ENCODE peak calls at places on chromosomes 3 and 15, in five cellular contexts. I is HCT116, J is HepG2, F is H1, W is GM12878. Y is an unnamed sample.

GRCh38 chr3:20080956-20081554 is 40.8 kb downstream of the KAT2B start:
- DNase-seq in I (no peak), J (peak; percentile 40), F (no peak), W (peak; percentile 56), Y (no peak)

GRCh38 chr3:40872562-40872961 is 326.7 kb upstream of the CTNNB1 start:
- DNase-seq in I (no peak), J (no peak), F (no peak), W (no peak), Y (no peak)

GRCh38 chr3:106728315-106728821 is 648.9 kb upstream of the CCDC54 start:
- DNase-seq in I (peak; percentile 42), J (no peak), F (no peak), W (no peak), Y (no peak)

GRCh38 chr3:149812606-149813366 is at the start of gene RNF13:
- DNase-seq in I (peak; percentile 87), J (peak; percentile 89), F (peak; percentile 36), W (peak; percentile 87), Y (peak; percentile 91)

GRCh38 chr3:112773864-112774263 is 72.8 kb downstream of the CD200R1L start:
- DNase-seq in I (no peak), J (no peak), F (no peak), W (peak; percentile 40), Y (no peak)

GRCh38 chr3:64188810-64189560 is 36.3 kb downstream of the PRICKLE2 start:
- DNase-seq in I (no peak), J (no peak), F (no peak), W (no peak), Y (no peak)

GRCh38 chr3:145849115-145849514 is 311.9 kb downstream of the PLOD2 start:
- DNase-seq in I (no peak), J (no peak), F (no peak), W (no peak), Y (no peak)

GRCh38 chr3:130758624-130759023 is 12.0 kb upstream of the PIK3R4 start:
- DNase-seq in I (no peak), J (no peak), F (no peak), W (no peak), Y (no peak)

GRCh38 chr3:67294341-67294740 is 296.2 kb downstream of the KBTBD8 start:
- DNase-seq in I (no peak), J (peak; percentile 65), F (no peak), W (no peak), Y (no peak)

GRCh38 chr15:33086500-33087141 is 107.9 kb downstream of the FMN1 start:
- DNase-seq in I (peak; percentile 42), J (peak; percentile 19), F (no peak), W (peak; percentile 16), Y (peak; percentile 11)

GRCh38 chr3:98602078-98602678 is 8.8 kb upstream of the CPOX start:
- DNase-seq in I (peak; percentile 71), J (peak; percentile 53), F (no peak), W (peak; percentile 55), Y (peak; percentile 22)

GRCh38 chr3:43394071-43394501 is 107.7 kb downstream of the SNRK start:
- DNase-seq in I (no peak), J (no peak), F (no peak), W (no peak), Y (no peak)

GRCh38 chr3:194101592-194102432 is 34.1 kb upstream of the HES1 start:
- DNase-seq in I (no peak), J (peak; percentile 90), F (no peak), W (no peak), Y (no peak)

GRCh38 chr3:48301020-48301813 is 32.2 kb downstream of the SPINK8 start:
- DNase-seq in I (peak; percentile 76), J (peak; percentile 80), F (peak; percentile 73), W (peak; percentile 74), Y (peak; percentile 91)

GRCh38 chr15:45377630-45378148 is 655 bp downstream of the GATM start:
- DNase-seq in I (no peak), J (no peak), F (no peak), W (no peak), Y (no peak)

GRCh38 chr3:10194328-10195071 is 29.8 kb downstream of the IRAK2 start:
- DNase-seq in I (no peak), J (no peak), F (no peak), W (peak; percentile 74), Y (peak; percentile 83)

GRCh38 chr3:10196389-10197052 is 31.8 kb downstream of the IRAK2 start:
- DNase-seq in I (no peak), J (no peak), F (no peak), W (peak; percentile 40), Y (peak; percentile 43)

GRCh38 chr3:10192953-10193691 is 28.4 kb downstream of the IRAK2 start:
- DNase-seq in I (no peak), J (peak; percentile 28), F (no peak), W (peak; percentile 91), Y (peak; percentile 53)

GRCh38 chr3:10195692-10196091 is 31.0 kb downstream of the IRAK2 start:
- DNase-seq in I (no peak), J (no peak), F (no peak), W (no peak), Y (no peak)

DNA sequence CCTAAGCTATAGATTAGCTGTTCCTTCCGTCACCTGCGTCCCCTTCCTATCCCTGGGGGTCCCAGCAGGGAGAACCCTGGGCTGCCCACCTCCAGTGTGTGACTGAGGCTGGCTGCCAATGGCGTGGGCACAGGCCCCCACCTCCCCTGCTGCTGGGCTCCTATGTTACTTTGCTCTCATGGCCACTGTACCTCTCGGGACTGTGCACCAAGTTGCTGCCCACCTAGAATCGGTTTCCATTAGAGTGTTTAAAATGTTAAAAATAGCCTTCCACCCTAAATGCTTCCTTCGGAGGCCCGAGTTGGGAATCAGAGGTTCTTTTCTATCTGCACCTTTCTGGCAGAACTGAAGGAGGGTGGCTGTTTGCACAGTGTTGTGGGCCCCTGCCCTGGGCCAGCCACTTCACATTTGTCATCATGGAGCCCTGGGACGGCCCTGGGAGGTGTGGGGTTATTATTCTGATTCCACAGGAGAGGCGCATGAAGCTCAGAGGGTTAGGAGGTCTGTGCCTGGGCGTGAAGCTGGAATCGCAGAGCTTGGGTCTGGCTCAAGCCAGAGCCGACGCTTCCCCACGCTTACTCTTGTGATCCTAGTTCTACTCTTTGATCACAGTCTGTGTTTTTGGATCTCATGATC is 29.1 kb downstream of the IRAK2 start:
- DNase-seq in I (no peak), J (no peak), F (no peak), W (no peak), Y (no peak)
- TF ChIP-seq ATF3 in I (no peak), J (no peak), F (no peak), W (no peak), Y (no peak)

GRCh38 chr15:72487070-72487797 is 13.1 kb downstream of the ARIH1 start:
- DNase-seq in I (no peak), J (no peak), F (no peak), W (no peak), Y (no peak)

GRCh38 chr15:72492733-72493132 is 18.6 kb downstream of the ARIH1 start:
- DNase-seq in I (no peak), J (no peak), F (no peak), W (no peak), Y (no peak)

GRCh38 chr15:72488558-72488957 is 14.4 kb downstream of the ARIH1 start:
- DNase-seq in I (no peak), J (no peak), F (no peak), W (no peak), Y (no peak)

GRCh38 chr15:72491768-72492167 is 17.6 kb downstream of the ARIH1 start:
- DNase-seq in I (no peak), J (no peak), F (no peak), W (no peak), Y (no peak)

GRCh38 chr15:72489943-72490554 is 15.9 kb downstream of the ARIH1 start:
- DNase-seq in I (no peak), J (no peak), F (no peak), W (no peak), Y (no peak)
- H3K4me1 ChIP-seq in I (no peaks in the 10 kb centered on the region), J (peaks cover 9% of the 10 kb centered on the region), F (no peaks in the 10 kb centered on the region), W (peaks cover 3% of the 10 kb centered on the region), Y (no peaks in the 10 kb centered on the region)

DNA sequence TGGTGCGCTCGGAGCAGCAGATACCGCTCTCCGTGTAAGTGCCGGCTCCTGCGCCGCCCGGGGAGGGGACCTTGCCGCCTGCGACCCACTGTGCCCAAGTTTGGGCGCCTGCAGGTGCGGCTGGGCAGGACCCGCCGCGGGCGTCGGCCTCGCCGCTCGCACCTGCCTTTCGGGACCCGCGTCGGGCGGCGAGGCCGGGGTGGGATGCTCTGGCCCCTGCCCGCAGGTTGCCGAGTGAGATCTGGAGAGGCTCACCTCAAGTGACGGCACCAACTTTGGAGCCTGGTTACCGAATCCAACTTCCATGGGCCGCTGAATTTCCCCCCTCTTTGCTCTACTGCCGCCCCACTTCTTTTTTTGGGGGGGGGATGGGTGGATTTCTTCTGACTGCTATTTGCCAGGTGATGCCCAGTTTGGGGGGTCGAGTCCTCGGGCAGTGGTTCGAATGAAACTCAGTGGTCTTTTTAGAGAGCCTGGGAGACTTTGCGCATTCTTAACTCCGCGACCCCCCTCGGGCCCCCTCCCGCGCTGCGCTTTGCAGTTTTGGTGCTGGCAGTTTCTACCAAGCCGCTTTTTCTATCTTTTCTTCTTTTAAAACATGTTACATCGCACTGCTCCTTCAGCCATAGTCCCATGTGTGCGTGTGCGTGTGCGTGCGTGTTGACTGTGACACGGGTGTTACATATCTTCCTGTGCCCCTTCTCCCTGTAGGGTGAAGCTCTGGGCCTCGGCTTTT is 618 bp downstream of the CACNA2D3 start:
- DNase-seq in I (no peak), J (no peak), F (no peak), W (no peak), Y (no peak)
- TF ChIP-seq ATF3 in I (no peak), J (no peak), F (no peak), W (no peak), Y (no peak)

DNA sequence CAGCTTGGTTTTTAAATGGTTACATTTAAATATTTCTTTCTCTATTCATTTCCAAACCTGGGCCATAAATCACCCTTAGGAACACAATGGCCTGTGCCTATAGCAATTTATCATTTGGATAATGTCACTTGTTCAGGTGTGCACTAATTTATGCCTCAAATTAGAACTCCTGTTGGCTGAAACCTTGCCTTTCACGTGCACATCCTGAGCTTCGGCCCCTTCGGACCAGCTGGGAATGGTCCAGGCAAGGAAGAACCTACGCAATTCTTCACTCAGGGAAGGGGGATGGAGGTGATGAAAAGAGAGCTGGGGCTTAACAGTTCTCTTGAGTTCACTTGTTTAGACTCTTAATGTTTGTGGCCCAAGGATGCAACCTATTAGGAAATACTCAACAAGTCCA is 324.1 kb upstream of the ICE2 start:
- DNase-seq in I (no peak), J (no peak), F (no peak), W (no peak), Y (no peak)
- H3K4me1 ChIP-seq in I (no peaks in the 10 kb centered on the region), J (peaks cover 27% of the 10 kb centered on the region), F (peaks cover 8% of the 10 kb centered on the region), W (peaks cover 6% of the 10 kb centered on the region), Y (no peaks in the 10 kb centered on the region)

GRCh38 chr3:125375950-125376679 is 990 bp upstream of the ZNF148 start:
- DNase-seq in I (no peak), J (peak; percentile 78), F (no peak), W (no peak), Y (no peak)
- TF ChIP-seq ATF3 in I (no peak), J (peak; percentile 62), F (no peak), W (no peak), Y (no peak)

DNA sequence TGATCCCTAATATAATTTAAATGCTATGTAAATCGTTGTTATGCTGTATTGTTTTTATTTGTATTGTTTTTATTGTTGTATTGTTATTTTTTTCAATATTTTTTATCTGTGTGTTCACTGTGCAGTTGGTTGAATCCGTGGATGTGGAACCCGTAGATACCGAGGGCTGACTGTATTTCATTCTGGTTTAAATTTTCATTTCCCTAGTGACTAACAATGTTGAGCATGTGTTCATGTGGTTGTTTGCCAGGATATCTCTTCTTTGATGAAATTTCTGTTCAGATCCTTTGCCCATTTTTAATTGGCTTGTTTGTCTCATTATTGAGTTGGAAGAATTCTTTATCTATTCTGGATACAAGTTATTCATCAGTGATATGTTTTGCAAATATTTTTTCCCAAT is 29.7 kb downstream of the STOML1 start:
- DNase-seq in I (no peak), J (no peak), F (no peak), W (no peak), Y (no peak)
- H3K4me1 ChIP-seq in I (peaks cover 10% of the 10 kb centered on the region), J (peaks cover 6% of the 10 kb centered on the region), F (no peaks in the 10 kb centered on the region), W (peaks cover 22% of the 10 kb centered on the region), Y (peaks cover 5% of the 10 kb centered on the region)

Y was measured in K562.